ENCODE peak calls at places on chromosomes 5 and 9, in ten cellular contexts. Q is tibial nerve; Z is astrocyte of the spinal cord; D is A673; H is activated CD4-positive, alpha-beta T cell treated with anti-CD3 and anti-CD28 coated beads, Interleukin-2, amount 50 U/mL, for 1 hour; G is activated naive CD4-positive, alpha-beta T cell treated with Interleukin-2 at 50 U/mL for 16 hours; B is G401; R is mesendoderm; N is stimulated activated CD4-positive, alpha-beta T cell treated with anti-CD3 and anti-CD28 coated beads, TNF-alpha, amount 100 ng/mL, for 48 hours; V is mammary epithelial cell. A is an unnamed sample.

GRCh38 chr5:14440598-14441401 is 140.8 kb upstream of the OTULINL start:
- DNase-seq in Q (peak), Z (peak), D (peak), H (no peak), G (no peak), B (peak), R (no peak), N (no peak), V (no peak), A (peak)

GRCh38 chr5:56176155-56176798 is 56.9 kb downstream of the ANKRD55 start:
- DNase-seq in Q (no peak), Z (no peak), D (no peak), H (no peak), G (no peak), B (no peak), R (no peak), N (no peak), V (no peak), A (no peak)

GRCh38 chr5:61114441-61114840 is 47.8 kb downstream of the SMIM15 start:
- DNase-seq in Q (no peak), Z (no peak), D (no peak), H (no peak), G (no peak), B (no peak), R (no peak), N (no peak), V (no peak), A (no peak)

GRCh38 chr5:56317923-56318561 is 84.9 kb upstream of the ANKRD55 start:
- DNase-seq in Q (no peak), Z (no peak), D (no peak), H (no peak), G (no peak), B (no peak), R (no peak), N (no peak), V (no peak), A (no peak)

GRCh38 chr5:127957183-127957582 is 126.4 kb upstream of the SLC12A2 start:
- DNase-seq in Q (no peak), Z (peak), D (no peak), H (no peak), G (no peak), B (peak), R (no peak), N (no peak), V (peak), A (peak)

GRCh38 chr9:306907-307306 is 92.2 kb downstream of the DOCK8 start:
- DNase-seq in Q (no peak), Z (no peak), D (no peak), H (peak), G (peak), B (no peak), R (peak), N (no peak), V (no peak), A (no peak)

GRCh38 chr9:73270967-73271722 is 119.5 kb downstream of the ANXA1 start:
- DNase-seq in Q (no peak), Z (peak), D (peak), H (no peak), G (no peak), B (no peak), R (no peak), N (no peak), V (peak), A (no peak)

GRCh38 chr5:175821790-175822211 is 49.6 kb upstream of the CPLX2 start:
- DNase-seq in Q (no peak), Z (no peak), D (no peak), H (no peak), G (peak), B (no peak), R (no peak), N (peak), V (peak), A (no peak)

GRCh38 chr9:89814340-89815040 is 209.7 kb downstream of the GADD45G start:
- DNase-seq in Q (no peak), Z (peak), D (no peak), H (no peak), G (no peak), B (no peak), R (no peak), N (no peak), V (no peak), A (no peak)

GRCh38 chr5:622946-623522 is 10.9 kb downstream of the CEP72 start:
- DNase-seq in Q (peak), Z (no peak), D (no peak), H (no peak), G (no peak), B (no peak), R (no peak), N (no peak), V (no peak), A (no peak)

GRCh38 chr9:92635760-92636159 is 34.2 kb downstream of the IPPK start:
- DNase-seq in Q (no peak), Z (no peak), D (no peak), H (no peak), G (no peak), B (no peak), R (no peak), N (no peak), V (no peak), A (no peak)

GRCh38 chr9:125142560-125143376 is 560 bp downstream of the SCAI start:
- DNase-seq in Q (no peak), Z (no peak), D (peak), H (peak), G (peak), B (peak), R (peak), N (no peak), V (no peak), A (no peak)

GRCh38 chr9:113899205-113899604 is 23.1 kb downstream of the ZNF618 start:
- DNase-seq in Q (no peak), Z (no peak), D (no peak), H (no peak), G (no peak), B (no peak), R (no peak), N (no peak), V (no peak), A (no peak)

GRCh38 chr5:164360589-164360988 is 855.2 kb downstream of the MAT2B start:
- DNase-seq in Q (no peak), Z (peak), D (no peak), H (no peak), G (no peak), B (no peak), R (no peak), N (no peak), V (no peak), A (no peak)

GRCh38 chr5:129652353-129653138 is 95.3 kb upstream of the MINAR2 start:
- DNase-seq in Q (no peak), Z (peak), D (no peak), H (no peak), G (no peak), B (no peak), R (no peak), N (no peak), V (peak), A (no peak)

GRCh38 chr9:34046784-34047379 is 1.8 kb downstream of the UBAP2 start:
- DNase-seq in Q (no peak), Z (no peak), D (peak), H (no peak), G (no peak), B (no peak), R (peak), N (no peak), V (peak), A (no peak)

GRCh38 chr5:160165137-160166068 is 46.2 kb upstream of the PWWP2A start:
- DNase-seq in Q (peak), Z (peak), D (peak), H (no peak), G (no peak), B (peak), R (peak), N (peak), V (peak), A (peak)

GRCh38 chr9:105993051-105993854 is 298.9 kb downstream of the TMEM38B start:
- DNase-seq in Q (no peak), Z (no peak), D (no peak), H (no peak), G (no peak), B (peak), R (no peak), N (no peak), V (no peak), A (peak)

GRCh38 chr5:78287833-78288232 is 6.7 kb downstream of the AP3B1 start:
- DNase-seq in Q (no peak), Z (peak), D (peak), H (no peak), G (no peak), B (no peak), R (peak), N (no peak), V (peak), A (no peak)

GRCh38 chr5:173963107-173963506 is 25.9 kb upstream of the C5orf47 start:
- DNase-seq in Q (no peak), Z (peak), D (no peak), H (no peak), G (no peak), B (peak), R (no peak), N (no peak), V (peak), A (no peak)

GRCh38 chr5:55421074-55421529 is 113.3 kb downstream of the MTREX start:
- DNase-seq in Q (no peak), Z (no peak), D (no peak), H (no peak), G (peak), B (no peak), R (no peak), N (no peak), V (peak), A (no peak)

GRCh38 chr5:67143549-67143948 is 53.0 kb downstream of the CD180 start:
- DNase-seq in Q (no peak), Z (no peak), D (no peak), H (no peak), G (no peak), B (no peak), R (no peak), N (no peak), V (no peak), A (no peak)

GRCh38 chr9:91425270-91425669 is 1.6 kb upstream of the NFIL3 start:
- DNase-seq in Q (no peak), Z (no peak), D (no peak), H (no peak), G (no peak), B (no peak), R (no peak), N (no peak), V (no peak), A (no peak)

GRCh38 chr9:123555612-123556011 is 199.6 kb downstream of the CRB2 start:
- DNase-seq in Q (no peak), Z (no peak), D (no peak), H (no peak), G (no peak), B (no peak), R (no peak), N (no peak), V (no peak), A (no peak)

GRCh38 chr9:130072515-130073235 is 19.0 kb downstream of the GPR107 start:
- DNase-seq in Q (no peak), Z (peak), D (no peak), H (no peak), G (no peak), B (no peak), R (no peak), N (no peak), V (no peak), A (no peak)

GRCh38 chr9:124721109-124721850 is 49.8 kb downstream of the NR6A1 start:
- DNase-seq in Q (no peak), Z (peak), D (peak), H (no peak), G (no peak), B (no peak), R (peak), N (no peak), V (no peak), A (no peak)

GRCh38 chr9:37220971-37221370 is 100.6 kb downstream of the ZCCHC7 start:
- DNase-seq in Q (no peak), Z (no peak), D (peak), H (no peak), G (no peak), B (no peak), R (peak), N (no peak), V (no peak), A (no peak)

GRCh38 chr9:124267271-124267807 is 9.6 kb downstream of the NEK6 start:
- DNase-seq in Q (peak), Z (peak), D (peak), H (no peak), G (no peak), B (no peak), R (no peak), N (no peak), V (peak), A (no peak)

GRCh38 chr5:172487671-172488070 is 33.3 kb upstream of the SH3PXD2B start:
- DNase-seq in Q (no peak), Z (no peak), D (no peak), H (no peak), G (no peak), B (no peak), R (no peak), N (no peak), V (no peak), A (no peak)

GRCh38 chr9:99626424-99626823 is 195.3 kb upstream of the NR4A3 start:
- DNase-seq in Q (no peak), Z (no peak), D (no peak), H (no peak), G (no peak), B (no peak), R (no peak), N (no peak), V (no peak), A (no peak)

GRCh38 chr5:335740-336038 is 14.2 kb downstream of the AHRR start:
- DNase-seq in Q (no peak), Z (no peak), D (no peak), H (no peak), G (no peak), B (no peak), R (no peak), N (no peak), V (no peak), A (no peak)

A was measured in hypothalamus.